ENCODE peak calls at places on chromosome 6, in four cellular contexts. J, R, M and Z are unnamed samples.
A peak's percentile ranks its signal among the peaks of the same experiment; 100 is the strongest.

GRCh38 chr6:30885999-30886896 is 1.9 kb downstream of the DDR1 start:
- DNase-seq in J (peak; percentile 15), R (peak; percentile 78), M (peak; percentile 14), Z (peak; percentile 60)

GRCh38 chr6:3278691-3279090 is 19.9 kb downstream of the PSMG4 start:
- DNase-seq in J (no peak), M (no peak), R (no peak), Z (no peak)

GRCh38 chr6:110053395-110054240 is 75.5 kb downstream of the GPR6 start:
- DNase-seq in M (peak; percentile 16), J (no peak), R (peak; percentile 49), Z (peak; percentile 31)

GRCh38 chr6:140062042-140063041 is 687.9 kb upstream of the CITED2 start:
- DNase-seq in M (no peak), J (no peak), R (no peak), Z (no peak)

GRCh38 chr6:33197431-33198048 is 2.9 kb downstream of the RXRB start:
- DNase-seq in M (peak; percentile 53), J (peak; percentile 52), R (peak; percentile 74), Z (peak; percentile 70)

GRCh38 chr6:159042003-159042823 is 2.6 kb downstream of the TAGAP start:
- DNase-seq in M (peak; percentile 70), J (peak; percentile 73), R (peak; percentile 89), Z (peak; percentile 84)

GRCh38 chr6:83709748-83710050 is 798 bp upstream of the SNAP91 start:
- DNase-seq in J (no peak), R (no peak), M (no peak), Z (no peak)

GRCh38 chr6:45212976-45213375 is 115.2 kb upstream of the RUNX2 start:
- DNase-seq in M (no peak), J (no peak), R (no peak), Z (no peak)

GRCh38 chr6:149856256-149856994 is 7.7 kb downstream of the LRP11 start:
- DNase-seq in J (no peak), R (no peak), M (no peak), Z (no peak)

GRCh38 chr6:24495516-24495847 is 713 bp downstream of the ALDH5A1 start:
- DNase-seq in J (no peak), M (peak; percentile 24), R (peak; percentile 68), Z (peak; percentile 55)

GRCh38 chr6:146857960-146858308 is 259.2 kb downstream of the ADGB start:
- DNase-seq in J (no peak), R (peak; percentile 66), M (no peak), Z (peak; percentile 21)

GRCh38 chr6:24520929-24521546 is 26.3 kb downstream of the ALDH5A1 start:
- DNase-seq in M (no peak), R (peak; percentile 30), J (no peak), Z (peak; percentile 8)